ENCODE peak calls at places on chromosomes 7 and 10, in eight cellular contexts. N, G, X, S, K, L, Q and I are unnamed samples.

GRCh38 chr7:5774136-5774535 is 7.3 kb downstream of the RNF216 start:
- DNase-seq in N (no peak), G (no peak), X (no peak), S (no peak), K (no peak), L (no peak), Q (peak), I (no peak)

GRCh38 chr10:88840104-88840503 is 11.5 kb downstream of the ANKRD22 start:
- DNase-seq in N (no peak), G (no peak), X (no peak), S (no peak), K (no peak), L (no peak), Q (no peak), I (no peak)

GRCh38 chr7:116653646-116654045 is 18.4 kb upstream of the MET start:
- DNase-seq in N (no peak), G (no peak), X (no peak), S (no peak), K (no peak), L (no peak), Q (no peak), I (no peak)

GRCh38 chr10:133015816-133016462 is 71.8 kb upstream of the ADGRA1 start:
- DNase-seq in N (no peak), G (no peak), X (no peak), S (no peak), K (no peak), L (no peak), Q (no peak), I (no peak)

GRCh38 chr10:71621263-71621751 is 98.3 kb downstream of the C10orf105 start:
- DNase-seq in N (no peak), G (no peak), X (no peak), S (no peak), K (peak), L (no peak), Q (no peak), I (no peak)

GRCh38 chr10:26463986-26464385 is 25.8 kb downstream of the APBB1IP start:
- DNase-seq in N (no peak), G (no peak), X (no peak), S (no peak), K (no peak), L (no peak), Q (no peak), I (no peak)

GRCh38 chr7:55549457-55549856 is 22.8 kb downstream of the VOPP1 start:
- DNase-seq in N (no peak), G (no peak), X (no peak), S (no peak), K (no peak), L (no peak), Q (no peak), I (no peak)

GRCh38 chr7:121006731-121007315 is 18.3 kb downstream of the CPED1 start:
- DNase-seq in N (no peak), G (no peak), X (no peak), S (no peak), K (no peak), L (no peak), Q (no peak), I (no peak)

GRCh38 chr10:110336111-110336721 is 31.5 kb upstream of the SMNDC1 start:
- DNase-seq in N (no peak), G (no peak), X (no peak), S (peak), K (peak), L (no peak), Q (no peak), I (peak)

GRCh38 chr10:28545967-28546644 is 13.2 kb downstream of the WAC start:
- DNase-seq in N (no peak), G (no peak), X (peak), S (no peak), K (no peak), L (no peak), Q (no peak), I (no peak)

GRCh38 chr7:118573065-118573464 is 348.6 kb downstream of the ANKRD7 start:
- DNase-seq in N (no peak), G (no peak), X (no peak), S (no peak), K (no peak), L (no peak), Q (no peak), I (no peak)

GRCh38 chr10:89745903-89746302 is 44.5 kb downstream of the KIF20B start:
- DNase-seq in N (no peak), G (no peak), X (no peak), S (no peak), K (no peak), L (no peak), Q (no peak), I (no peak)

GRCh38 chr10:71302451-71302850 is 16.6 kb upstream of the SLC29A3 start:
- DNase-seq in N (no peak), G (no peak), X (no peak), S (no peak), K (no peak), L (no peak), Q (no peak), I (no peak)

GRCh38 chr10:103847346-103847745 is 8.0 kb downstream of the SH3PXD2A start:
- DNase-seq in N (no peak), G (no peak), X (no peak), S (no peak), K (no peak), L (peak), Q (no peak), I (no peak)

GRCh38 chr7:51059493-51059892 is 257.1 kb downstream of the COBL start:
- DNase-seq in N (no peak), G (no peak), X (no peak), S (no peak), K (no peak), L (no peak), Q (no peak), I (no peak)

GRCh38 chr10:3172081-3172445 is 519 bp downstream of the PITRM1 start:
- DNase-seq in N (no peak), G (no peak), X (no peak), S (peak), K (peak), L (no peak), Q (peak), I (peak)

GRCh38 chr10:34612446-34612845 is 202.7 kb downstream of the PARD3 start:
- DNase-seq in N (no peak), G (no peak), X (no peak), S (no peak), K (no peak), L (no peak), Q (no peak), I (no peak)

GRCh38 chr7:118186491-118186890 is 2.5 kb downstream of the LSM8 start:
- DNase-seq in N (no peak), G (no peak), X (no peak), S (no peak), K (no peak), L (no peak), Q (peak), I (no peak)

GRCh38 chr10:101489355-101489754 is 98.7 kb downstream of the POLL start:
- DNase-seq in N (no peak), G (no peak), X (no peak), S (no peak), K (no peak), L (no peak), Q (no peak), I (peak)

GRCh38 chr7:94129443-94130140 is 125.4 kb upstream of the BET1 start:
- DNase-seq in N (no peak), G (no peak), X (no peak), S (peak), K (no peak), L (no peak), Q (no peak), I (peak)

GRCh38 chr10:123428302-123428701 is 237.9 kb upstream of the GPR26 start:
- DNase-seq in N (no peak), G (no peak), X (no peak), S (no peak), K (no peak), L (no peak), Q (no peak), I (no peak)

GRCh38 chr10:101710064-101710695 is 15.2 kb upstream of the FBXW4 start:
- DNase-seq in N (no peak), G (no peak), X (no peak), S (no peak), K (no peak), L (no peak), Q (no peak), I (no peak)

GRCh38 chr10:71241114-71241898 is 28.9 kb downstream of the UNC5B start:
- DNase-seq in N (peak), G (no peak), X (no peak), S (no peak), K (no peak), L (no peak), Q (no peak), I (peak)

GRCh38 chr7:150934045-150934766 is 43.9 kb downstream of the KCNH2 start:
- DNase-seq in N (no peak), G (no peak), X (no peak), S (no peak), K (no peak), L (peak), Q (no peak), I (no peak)

GRCh38 chr10:60899266-60899665 is 44.7 kb downstream of the RHOBTB1 start:
- DNase-seq in N (no peak), G (no peak), X (no peak), S (no peak), K (no peak), L (no peak), Q (no peak), I (no peak)

GRCh38 chr7:128811631-128812430 is 18.4 kb upstream of the FLNC start:
- DNase-seq in N (no peak), G (no peak), X (no peak), S (no peak), K (no peak), L (no peak), Q (no peak), I (no peak)

GRCh38 chr10:100761191-100761590 is 15.8 kb downstream of the PAX2 start:
- DNase-seq in N (no peak), G (no peak), X (no peak), S (no peak), K (no peak), L (peak), Q (no peak), I (no peak)

GRCh38 chr10:79239930-79240713 is 107.1 kb upstream of the PPIF start:
- DNase-seq in N (no peak), G (no peak), X (no peak), S (no peak), K (no peak), L (no peak), Q (no peak), I (no peak)

GRCh38 chr10:60957667-60958221 is 13.8 kb upstream of the RHOBTB1 start:
- DNase-seq in N (no peak), G (no peak), X (no peak), S (no peak), K (no peak), L (no peak), Q (no peak), I (no peak)

GRCh38 chr7:70788276-70788675 is 343.7 kb upstream of the GALNT17 start:
- DNase-seq in N (no peak), G (no peak), X (no peak), S (no peak), K (no peak), L (no peak), Q (no peak), I (no peak)

GRCh38 chr7:27677912-27678612 is 15.4 kb upstream of the HIBADH start:
- DNase-seq in N (no peak), G (no peak), X (no peak), S (peak), K (no peak), L (no peak), Q (no peak), I (peak)

GRCh38 chr7:113787106-113787505 is 131.7 kb downstream of the PPP1R3A start:
- DNase-seq in N (no peak), G (no peak), X (no peak), S (no peak), K (no peak), L (no peak), Q (no peak), I (no peak)

GRCh38 chr7:44257618-44258422 is 57.0 kb downstream of the YKT6 start:
- DNase-seq in N (peak), G (no peak), X (peak), S (peak), K (peak), L (peak), Q (peak), I (peak)

GRCh38 chr10:133608855-133609254 is 17.7 kb downstream of the FRG2B start:
- DNase-seq in N (no peak), G (no peak), X (peak), S (no peak), K (no peak), L (no peak), Q (no peak), I (no peak)